ENCODE peak calls at places on chromosomes 1 and 21, in nine cellular contexts. U, X, T, W, I, D, S, Y and Q are unnamed samples.

GRCh38 chr1:22527555-22528296 is 35.6 kb upstream of the EPHA8 start:
- DNase-seq in X (no peak), D (no peak), I (no peak), U (no peak), T (peak), Y (no peak), S (no peak), W (no peak), Q (peak)

GRCh38 chr1:85321237-85321964 is 45.0 kb upstream of the BCL10 start:
- DNase-seq in X (peak), S (no peak), Y (no peak), D (no peak), U (no peak), W (no peak), T (peak), I (no peak), Q (no peak)

GRCh38 chr21:31282095-31282709 is 61.9 kb downstream of the TIAM1 start:
- DNase-seq in I (no peak), W (peak), Y (no peak), D (no peak), T (peak), U (no peak), S (no peak), X (peak), Q (no peak)

GRCh38 chr21:39182484-39183271 is 573 bp downstream of the PSMG1 start:
- DNase-seq in D (no peak), U (no peak), W (no peak), Y (no peak), I (no peak), X (no peak), S (no peak), T (no peak), Q (no peak)

GRCh38 chr1:227748496-227749182 is 13.4 kb downstream of the SNAP47 start:
- DNase-seq in X (no peak), W (no peak), D (no peak), T (peak), U (no peak), S (no peak), I (no peak), Y (no peak), Q (no peak)

GRCh38 chr1:80441664-80442063 is 1359.1 kb upstream of the ADGRL2 start:
- DNase-seq in W (no peak), S (no peak), Y (no peak), X (no peak), U (no peak), D (no peak), T (no peak), I (no peak), Q (no peak)

GRCh38 chr1:1084372-1085170 is 10.5 kb upstream of the RNF223 start:
- DNase-seq in S (no peak), I (no peak), W (no peak), X (no peak), U (no peak), T (no peak), D (no peak), Y (no peak), Q (no peak)

GRCh38 chr1:75482951-75483350 is 128.0 kb downstream of the SLC44A5 start:
- DNase-seq in D (no peak), X (no peak), T (no peak), S (no peak), W (no peak), I (no peak), Y (no peak), U (no peak), Q (no peak)

GRCh38 chr1:58964428-58964827 is 180.6 kb upstream of the JUN start:
- DNase-seq in X (no peak), I (no peak), D (no peak), S (peak), U (no peak), T (no peak), W (no peak), Y (no peak), Q (no peak)

GRCh38 chr1:213201380-213202155 is 150.5 kb downstream of the RPS6KC1 start:
- DNase-seq in Y (no peak), X (peak), U (no peak), W (no peak), I (no peak), T (peak), D (no peak), S (no peak), Q (no peak)

GRCh38 chr1:116388122-116388521 is 15.1 kb downstream of the ATP1A1 start:
- DNase-seq in S (no peak), X (no peak), D (no peak), T (no peak), U (no peak), W (no peak), I (no peak), Y (no peak), Q (no peak)

GRCh38 chr1:15966081-15966955 is 9.6 kb downstream of the ZBTB17 start:
- DNase-seq in X (peak), S (no peak), W (no peak), U (peak), D (no peak), I (peak), T (peak), Y (peak), Q (peak)

GRCh38 chr1:70486676-70487470 is 75.8 kb downstream of the CTH start:
- DNase-seq in I (no peak), U (no peak), T (peak), X (peak), W (peak), S (no peak), Y (no peak), D (no peak), Q (no peak)

GRCh38 chr21:37074195-37074510 is 1.1 kb downstream of the TTC3 start:
- DNase-seq in U (no peak), W (no peak), X (no peak), S (no peak), D (no peak), T (peak), I (no peak), Y (no peak), Q (no peak)

GRCh38 chr1:34867421-34867820 is 7.9 kb upstream of the SMIM12 start:
- DNase-seq in X (no peak), I (no peak), T (no peak), Y (no peak), W (no peak), S (no peak), U (no peak), D (no peak), Q (no peak)

GRCh38 chr1:84620720-84621313 is 46.6 kb upstream of the CTBS start:
- DNase-seq in D (peak), W (no peak), Y (peak), T (peak), S (peak), X (peak), U (peak), I (peak), Q (peak)

GRCh38 chr1:182200025-182200814 is 138.7 kb upstream of the ZNF648 start:
- DNase-seq in D (no peak), Y (no peak), U (no peak), W (no peak), S (no peak), T (no peak), X (no peak), I (no peak), Q (no peak)

GRCh38 chr1:109181085-109181806 is 32.5 kb upstream of the SARS1 start:
- DNase-seq in Y (no peak), I (no peak), S (no peak), D (no peak), U (no peak), T (peak), W (peak), X (peak), Q (no peak)

GRCh38 chr21:37130971-37131370 is 57.9 kb downstream of the TTC3 start:
- DNase-seq in Y (no peak), W (no peak), S (no peak), T (no peak), U (no peak), D (no peak), I (no peak), X (peak), Q (no peak)

GRCh38 chr1:204213668-204214662 is at the start of gene GOLT1A:
- DNase-seq in X (peak), D (peak), Y (peak), W (peak), I (no peak), S (peak), T (peak), U (peak), Q (peak)

GRCh38 chr1:25620211-25620610 is 3.6 kb downstream of the MAN1C1 start:
- DNase-seq in W (no peak), S (no peak), D (no peak), X (no peak), U (no peak), T (no peak), Y (no peak), I (no peak), Q (peak)

GRCh38 chr1:12302798-12303447 is 73.1 kb downstream of the VPS13D start:
- DNase-seq in D (no peak), W (no peak), X (peak), Y (no peak), T (no peak), I (no peak), U (no peak), S (no peak), Q (no peak)

GRCh38 chr1:150535511-150536281 is 13.5 kb upstream of the ADAMTSL4 start:
- DNase-seq in Y (no peak), U (no peak), S (no peak), X (peak), T (no peak), D (no peak), I (no peak), W (no peak), Q (no peak)

GRCh38 chr1:154874465-154874864 is 4.4 kb upstream of the KCNN3 start:
- DNase-seq in T (no peak), W (no peak), X (no peak), D (no peak), S (no peak), I (no peak), U (no peak), Y (no peak), Q (peak)

GRCh38 chr1:161096514-161096913 is 1.6 kb upstream of the KLHDC9 start:
- DNase-seq in X (peak), I (no peak), U (no peak), D (no peak), T (peak), S (no peak), Y (no peak), W (no peak), Q (no peak)

GRCh38 chr21:30257773-30258172 is 25.0 kb downstream of the KRTAP24-1 start:
- DNase-seq in Y (no peak), T (peak), W (no peak), I (peak), S (no peak), D (no peak), X (no peak), U (no peak), Q (no peak)

GRCh38 chr1:215517441-215517891 is 49.6 kb upstream of the KCTD3 start:
- DNase-seq in I (no peak), T (peak), S (no peak), U (no peak), W (peak), Y (no peak), X (peak), D (no peak), Q (no peak)

GRCh38 chr21:41068411-41069304 is 99.3 kb upstream of the BACE2 start:
- DNase-seq in T (peak), D (peak), I (peak), X (peak), Y (peak), U (peak), S (peak), W (no peak), Q (peak)

GRCh38 chr1:166888710-166889109 is 12.6 kb upstream of the TADA1 start:
- DNase-seq in W (no peak), S (no peak), I (no peak), U (no peak), D (no peak), X (no peak), Y (no peak), T (peak), Q (no peak)

GRCh38 chr1:97139512-97139911 is 417.9 kb downstream of the PTBP2 start:
- DNase-seq in S (no peak), Y (no peak), U (no peak), T (no peak), D (no peak), I (no peak), X (peak), W (no peak), Q (no peak)

GRCh38 chr1:59670662-59671061 is 144.1 kb upstream of the HOOK1 start:
- DNase-seq in X (no peak), I (no peak), D (no peak), U (no peak), T (no peak), Y (no peak), S (no peak), W (no peak), Q (no peak)

GRCh38 chr1:5318143-5318816 is 663.9 kb downstream of the AJAP1 start:
- DNase-seq in W (no peak), D (no peak), U (no peak), Y (no peak), I (no peak), T (no peak), X (no peak), S (no peak), Q (no peak)

GRCh38 chr1:39435597-39435996 is 55.8 kb upstream of the BMP8A start:
- DNase-seq in I (no peak), W (no peak), D (no peak), X (no peak), T (no peak), S (no peak), U (no peak), Y (no peak), Q (no peak)

GRCh38 chr21:42041711-42042110 is 29.4 kb upstream of the UMODL1 start:
- DNase-seq in D (peak), X (no peak), I (no peak), Y (no peak), S (no peak), T (no peak), U (no peak), W (no peak), Q (no peak)

GRCh38 chr1:95386371-95386770 is 152.4 kb downstream of the RWDD3 start:
- DNase-seq in U (no peak), T (no peak), I (no peak), D (no peak), W (no peak), Y (no peak), X (no peak), S (no peak), Q (no peak)

GRCh38 chr1:236862615-236863211 is 67.6 kb downstream of the MTR start:
- DNase-seq in W (no peak), X (no peak), S (no peak), T (peak), D (no peak), U (no peak), I (no peak), Y (no peak), Q (no peak)

GRCh38 chr1:54400321-54400720 is 5.9 kb downstream of the SSBP3 start:
- DNase-seq in D (no peak), S (no peak), X (no peak), I (no peak), U (no peak), W (no peak), T (no peak), Y (no peak), Q (peak)
- TF ChIP-seq CTCF in D (no peak), S (no peak), X (no peak), I (no peak), U (no peak), W (no peak), T (no peak), Y (no peak), Q (no peak)

GRCh38 chr1:38025233-38025632 is 12.7 kb downstream of the UTP11 start:
- DNase-seq in D (no peak), I (no peak), S (no peak), U (no peak), X (no peak), W (no peak), Y (no peak), T (no peak), Q (no peak)

GRCh38 chr1:38027201-38028104 is 14.9 kb downstream of the UTP11 start:
- DNase-seq in S (no peak), D (peak), I (no peak), U (no peak), T (no peak), Y (no peak), W (no peak), X (no peak), Q (peak)

GRCh38 chr1:38028105-38028591 is 15.6 kb downstream of the UTP11 start:
- DNase-seq in S (no peak), Y (no peak), X (no peak), U (no peak), I (no peak), D (no peak), W (no peak), T (peak), Q (peak)

GRCh38 chr1:38025664-38026063 is 13.1 kb downstream of the UTP11 start:
- DNase-seq in U (no peak), I (no peak), S (no peak), X (no peak), D (no peak), Y (no peak), T (no peak), W (no peak), Q (no peak)

GRCh38 chr1:38026592-38027200 is 14.2 kb downstream of the UTP11 start:
- DNase-seq in X (peak), Y (no peak), W (no peak), T (peak), D (peak), I (peak), S (no peak), U (no peak), Q (peak)
- TF ChIP-seq CTCF in X (peak), Y (no peak), W (peak), T (peak), D (peak), I (peak), S (no peak), U (peak), Q (peak)

DNA sequence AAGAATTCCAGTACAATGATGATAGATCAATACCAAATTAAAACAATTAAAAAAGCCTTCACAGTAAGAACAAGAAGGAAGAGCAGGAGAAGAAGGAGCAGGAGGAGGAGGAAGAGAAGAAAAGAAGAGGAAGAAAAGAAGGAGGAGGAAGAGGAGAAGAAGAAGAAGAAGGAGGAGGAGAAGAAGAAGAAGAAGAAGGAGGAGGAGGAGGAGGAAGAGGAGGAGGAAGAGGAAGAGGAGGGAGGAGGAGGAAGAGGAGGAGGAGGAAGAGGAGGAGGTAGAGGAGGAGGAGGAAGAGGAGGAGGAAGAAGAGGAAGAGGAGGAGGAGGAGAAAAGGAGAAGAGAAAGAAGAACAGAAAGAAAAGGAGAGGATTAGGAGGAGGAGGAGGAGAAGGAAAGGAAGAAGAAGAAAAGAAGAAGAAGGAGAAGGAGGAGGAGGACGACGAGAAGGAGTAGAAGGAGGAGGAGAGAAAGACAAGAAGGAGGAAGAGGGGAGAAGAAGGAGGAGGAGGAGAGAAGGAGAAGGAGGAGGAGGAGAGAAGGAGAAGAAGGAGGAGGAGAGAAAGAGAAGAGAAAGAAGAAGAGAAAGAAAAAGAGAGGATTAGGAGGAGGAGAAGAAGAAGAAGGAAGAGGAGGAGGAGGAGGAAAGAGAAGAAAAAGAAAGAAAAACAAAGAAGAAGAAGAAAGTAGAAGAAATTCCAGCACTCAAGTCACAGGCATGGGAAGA is 68.5 kb upstream of the GRIK3 start:
- DNase-seq in I (no peak), S (no peak), U (no peak), Y (no peak), T (no peak), W (no peak), X (no peak), D (no peak), Q (no peak)
- TF ChIP-seq CTCF in I (no peak), S (no peak), U (no peak), Y (no peak), T (no peak), W (no peak), X (no peak), D (no peak), Q (no peak)

DNA sequence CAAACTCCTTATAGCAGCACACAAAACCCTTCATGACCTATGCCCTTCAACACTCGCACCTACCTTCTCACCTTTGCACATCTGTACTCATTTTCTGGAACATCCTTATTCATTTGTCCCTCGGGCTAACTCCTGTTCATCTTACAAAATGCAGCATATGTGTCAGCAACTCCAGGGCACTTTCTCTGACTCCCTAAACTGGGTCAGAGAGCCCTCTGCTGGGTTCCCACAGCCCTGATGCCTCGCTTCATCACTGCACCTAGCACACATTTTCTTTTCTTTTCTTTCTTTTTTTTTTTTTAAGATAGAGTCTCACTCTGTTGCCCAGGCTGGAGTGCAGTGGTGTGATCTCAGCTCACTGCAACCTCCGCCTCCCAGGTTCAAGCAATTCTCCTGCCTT is 54.0 kb downstream of the RAB3B start:
- DNase-seq in X (peak), Y (no peak), D (no peak), W (no peak), T (peak), I (no peak), U (no peak), S (no peak), Q (no peak)
- TF ChIP-seq CTCF in X (no peak), Y (no peak), D (no peak), W (peak), T (peak), I (peak), U (no peak), S (no peak), Q (no peak)

GRCh38 chr1:57770236-57770635 is 346.4 kb upstream of the DAB1 start:
- DNase-seq in D (no peak), S (no peak), Y (no peak), I (no peak), U (no peak), W (no peak), X (no peak), T (no peak), Q (no peak)

DNA sequence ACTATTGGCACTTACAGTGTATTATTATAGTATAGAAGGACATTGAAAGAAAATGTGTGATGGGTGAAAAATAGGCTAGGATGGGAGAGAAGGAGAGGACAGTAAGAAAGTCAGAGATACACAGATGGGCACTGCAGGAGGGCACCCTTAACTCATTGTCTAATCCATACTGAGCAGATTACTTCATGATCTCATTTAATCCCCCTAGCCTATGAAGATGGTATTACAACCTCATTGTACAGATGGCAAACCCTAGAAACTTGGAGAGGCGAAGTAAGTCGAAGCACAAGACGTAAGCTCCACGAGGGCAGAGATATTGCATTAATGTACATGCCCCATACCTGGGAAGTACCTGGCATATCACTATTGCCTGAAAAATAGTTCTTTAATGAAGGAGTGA is 346.9 kb upstream of the DAB1 start:
- DNase-seq in Y (no peak), W (no peak), S (no peak), X (peak), I (peak), T (peak), D (no peak), U (no peak), Q (no peak)
- TF ChIP-seq CTCF in Y (no peak), W (peak), S (no peak), X (peak), I (peak), T (peak), D (no peak), U (peak), Q (peak)